ENCODE peak calls at places on chromosome 2, in seven cellular contexts. D, J, K, Z, U, O and T are unnamed samples. For H3K79me1 and H3K4me1, the result is how much of the 10 kb centered on the place peaks cover.

GRCh38 chr2:136874258-136874657 is 108.9 kb downstream of the THSD7B start:
- DNase-seq in D (peak), J (peak), K (no peak), Z (no peak), U (no peak), O (no peak), T (peak)

GRCh38 chr2:100008960-100009359 is 133.4 kb downstream of the AFF3 start:
- DNase-seq in D (no peak), J (no peak), K (no peak), Z (peak), U (peak), O (no peak), T (no peak)

GRCh38 chr2:88626171-88627054 is 851 bp downstream of the EIF2AK3 start:
- DNase-seq in D (peak), J (peak), K (peak), Z (no peak), U (peak), O (peak), T (peak)

GRCh38 chr2:116057538-116057937 is 1615.1 kb downstream of the DPP10 start:
- DNase-seq in D (peak), J (no peak), K (peak), Z (no peak), U (no peak), O (no peak), T (peak)

GRCh38 chr2:58562281-58562680 is 321.2 kb upstream of the FANCL start:
- DNase-seq in D (no peak), J (no peak), K (no peak), Z (no peak), U (peak), O (no peak), T (no peak)

GRCh38 chr2:40639294-40639693 is 187.4 kb upstream of the SLC8A1 start:
- DNase-seq in D (no peak), J (no peak), K (no peak), Z (no peak), U (no peak), O (no peak), T (no peak)

GRCh38 chr2:182300603-182301002 is 126.2 kb downstream of the PDE1A start:
- DNase-seq in D (no peak), J (no peak), K (no peak), Z (no peak), U (no peak), O (no peak), T (no peak)

GRCh38 chr2:231489990-231490389 is 25.7 kb upstream of the NCL start:
- DNase-seq in D (no peak), J (no peak), K (peak), Z (no peak), U (no peak), O (no peak), T (peak)

GRCh38 chr2:39362595-39362994 is 74.5 kb downstream of the MAP4K3 start:
- DNase-seq in D (no peak), J (no peak), K (no peak), Z (no peak), U (no peak), O (no peak), T (no peak)

GRCh38 chr2:152309352-152310214 is 25.4 kb upstream of the FMNL2 start:
- DNase-seq in D (no peak), J (no peak), K (no peak), Z (no peak), U (no peak), O (no peak), T (no peak)

GRCh38 chr2:218218409-218219185 is 1.6 kb downstream of the ARPC2 start:
- DNase-seq in D (no peak), J (no peak), K (no peak), Z (no peak), U (no peak), O (peak), T (no peak)

GRCh38 chr2:33419548-33420255 is 56.7 kb upstream of the RASGRP3 start:
- DNase-seq in D (no peak), J (no peak), K (no peak), Z (peak), U (peak), O (no peak), T (peak)

GRCh38 chr2:12718662-12719399 is 2.1 kb downstream of the TRIB2 start:
- DNase-seq in D (peak), J (peak), K (peak), Z (no peak), U (peak), O (no peak), T (peak)

GRCh38 chr2:233803994-233804393 is 25.9 kb downstream of the MROH2A start:
- DNase-seq in D (no peak), J (no peak), K (peak), Z (no peak), U (no peak), O (no peak), T (no peak)

GRCh38 chr2:207352978-207353377 is 176.8 kb upstream of the CREB1 start:
- DNase-seq in D (no peak), J (no peak), K (no peak), Z (peak), U (no peak), O (no peak), T (peak)

GRCh38 chr2:23706613-23707078 is 220.3 kb downstream of the ATAD2B start:
- DNase-seq in D (no peak), J (no peak), K (no peak), Z (no peak), U (no peak), O (no peak), T (no peak)

GRCh38 chr2:65647249-65647842 is 214.9 kb upstream of the SPRED2 start:
- DNase-seq in D (no peak), J (no peak), K (no peak), Z (no peak), U (no peak), O (no peak), T (no peak)

GRCh38 chr2:74206180-74206688 is 7.8 kb downstream of the MTHFD2 start:
- DNase-seq in D (no peak), J (no peak), K (no peak), Z (peak), U (peak), O (no peak), T (peak)

GRCh38 chr2:241659150-241659739 is 21.8 kb downstream of the ATG4B start:
- DNase-seq in D (peak), J (peak), K (peak), Z (peak), U (peak), O (peak), T (peak)

GRCh38 chr2:71555798-71556454 is 102.6 kb downstream of the DYSF start:
- DNase-seq in D (no peak), J (no peak), K (no peak), Z (no peak), U (no peak), O (no peak), T (no peak)

DNA sequence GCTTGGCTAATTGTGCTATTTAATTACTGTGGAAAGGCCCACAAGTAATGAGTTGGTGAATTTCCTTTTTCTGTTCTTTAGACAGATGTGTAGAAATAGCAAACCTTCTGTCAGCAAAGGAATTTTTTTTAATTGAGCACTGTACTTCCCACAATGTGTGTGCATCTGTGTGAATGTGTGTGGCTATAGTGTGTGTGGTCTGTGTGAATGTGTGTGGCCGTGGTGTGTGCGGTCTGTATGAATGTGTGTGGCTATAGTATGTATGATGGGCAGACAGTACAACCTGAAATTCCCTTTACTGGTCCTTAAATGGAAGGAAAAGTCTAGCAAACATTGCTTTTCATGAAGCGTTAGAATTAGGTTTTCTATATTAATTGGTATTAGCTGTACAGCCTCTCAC is 203.5 kb upstream of the TPO start:
- DNase-seq in D (no peak), J (no peak), K (no peak), Z (no peak), U (no peak), O (no peak), T (no peak)
- H3K79me1 ChIP-seq in D (under half), J (under half), K (under half), Z (under half), U (under half), O (under half), T (under half)

GRCh38 chr2:238811293-238811692 is 36.6 kb upstream of the TWIST2 start:
- DNase-seq in D (no peak), J (no peak), K (no peak), Z (peak), U (no peak), O (no peak), T (no peak)

GRCh38 chr2:238808761-238809160 is 39.1 kb upstream of the TWIST2 start:
- DNase-seq in D (no peak), J (no peak), K (no peak), Z (no peak), U (no peak), O (no peak), T (no peak)

GRCh38 chr2:238811765-238812164 is 36.1 kb upstream of the TWIST2 start:
- DNase-seq in D (no peak), J (no peak), K (no peak), Z (no peak), U (no peak), O (no peak), T (no peak)

GRCh38 chr2:238813109-238813508 is 34.8 kb upstream of the TWIST2 start:
- DNase-seq in D (peak), J (no peak), K (no peak), Z (no peak), U (no peak), O (no peak), T (no peak)

DNA sequence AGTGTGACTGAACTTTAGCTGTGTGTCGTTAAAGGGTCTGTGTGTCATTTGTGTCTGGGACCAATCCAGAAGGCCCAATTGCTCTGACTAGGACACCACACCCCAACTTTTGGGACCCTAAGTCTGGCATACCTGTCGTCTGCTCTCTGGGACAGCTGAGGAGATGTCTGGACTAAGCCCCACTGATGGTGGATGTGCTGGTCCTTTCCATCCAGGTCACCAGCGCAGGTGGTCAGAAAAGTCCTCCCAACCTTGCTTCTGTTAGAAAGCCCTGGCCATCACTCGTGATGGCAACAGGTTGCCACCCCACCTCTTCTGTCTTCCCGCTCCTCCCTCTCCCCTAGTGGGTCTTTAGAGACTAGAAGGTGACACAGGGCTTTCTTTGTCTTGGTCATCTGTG is 37.6 kb upstream of the TWIST2 start:
- DNase-seq in D (no peak), J (no peak), K (no peak), Z (no peak), U (no peak), O (no peak), T (no peak)
- H3K4me1 ChIP-seq in D (under half), J (under half), K (under half), Z (under half), U (under half), O (under half), T (under half)

DNA sequence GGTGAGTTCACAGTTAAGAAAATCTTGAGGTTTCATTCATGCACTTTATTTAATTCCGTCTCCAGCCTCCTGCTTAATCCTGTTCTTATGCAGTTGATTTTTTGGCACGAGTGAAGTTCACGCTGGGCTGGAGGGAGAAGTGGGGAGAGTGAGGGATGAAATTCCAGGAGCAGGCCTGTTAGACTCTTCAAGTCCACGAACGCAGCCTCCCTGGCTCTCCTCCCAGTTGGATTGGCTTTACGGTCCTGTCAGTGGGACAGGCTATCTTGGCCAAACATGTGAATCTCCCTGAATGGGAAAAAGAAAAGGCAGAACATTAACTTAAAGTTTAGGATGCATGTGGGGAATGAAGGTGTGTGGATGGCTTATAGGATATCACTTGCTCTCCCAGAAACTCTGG is 93.6 kb downstream of the ACKR3 start:
- DNase-seq in D (no peak), J (no peak), K (no peak), Z (no peak), U (no peak), O (no peak), T (no peak)
- H3K79me1 ChIP-seq in D (under half), J (under half), K (under half), Z (under half), U (under half), O (under half), T (under half)

DNA sequence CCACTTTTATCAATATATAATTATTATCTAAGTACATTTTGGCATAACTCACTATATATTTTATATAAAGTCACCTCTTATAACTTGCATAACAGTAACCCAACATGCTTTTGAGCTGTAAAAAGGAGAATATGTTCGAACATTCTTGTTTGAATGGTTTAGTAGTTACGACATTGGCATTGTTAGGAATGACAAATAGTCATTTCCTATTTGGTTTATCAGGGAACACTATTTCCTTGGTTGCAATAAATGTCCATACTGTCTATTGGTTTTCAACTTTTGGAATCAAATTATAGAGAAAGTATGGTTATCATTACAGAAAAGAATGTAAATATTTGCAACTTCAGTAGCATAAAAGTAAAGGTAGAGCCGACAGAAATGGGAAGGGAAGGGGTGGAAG is 124.1 kb downstream of the PARD3B start:
- DNase-seq in D (no peak), J (no peak), K (no peak), Z (no peak), U (no peak), O (no peak), T (no peak)
- H3K4me1 ChIP-seq in D (under half), J (under half), K (under half), Z (under half), U (under half), O (under half), T (under half)

GRCh38 chr2:112476434-112476833 is 5.5 kb upstream of the TTL start:
- DNase-seq in D (no peak), J (no peak), K (no peak), Z (no peak), U (no peak), O (no peak), T (no peak)
- H3K79me1 ChIP-seq in D (under half), J (under half), K (under half), Z (under half), U (under half), O (under half), T (under half)

GRCh38 chr2:46167406-46167805 is 129.8 kb upstream of the EPAS1 start:
- DNase-seq in D (no peak), J (no peak), K (no peak), Z (no peak), U (no peak), O (peak), T (no peak)

GRCh38 chr2:46163804-46164569 is 133.2 kb upstream of the EPAS1 start:
- DNase-seq in D (no peak), J (no peak), K (no peak), Z (peak), U (peak), O (peak), T (no peak)

GRCh38 chr2:46167924-46168323 is 129.3 kb upstream of the EPAS1 start:
- DNase-seq in D (no peak), J (no peak), K (no peak), Z (no peak), U (no peak), O (peak), T (peak)

GRCh38 chr2:46164581-46165301 is 132.5 kb upstream of the EPAS1 start:
- DNase-seq in D (no peak), J (no peak), K (no peak), Z (peak), U (peak), O (peak), T (peak)

GRCh38 chr2:46165916-46166315 is 131.3 kb upstream of the EPAS1 start:
- DNase-seq in D (no peak), J (no peak), K (no peak), Z (no peak), U (no peak), O (no peak), T (no peak)
- H3K4me1 ChIP-seq in D (under half), J (under half), K (under half), Z (under half), U (under half), O (half or more), T (under half)

GRCh38 chr2:1104364-1104763 is 153.7 kb downstream of the SNTG2 start:
- DNase-seq in D (peak), J (no peak), K (no peak), Z (no peak), U (no peak), O (no peak), T (no peak)
- H3K79me1 ChIP-seq in D (under half), J (under half), K (under half), Z (under half), U (under half), O (under half), T (under half)

GRCh38 chr2:46943881-46944798 is 28.5 kb upstream of the MCFD2 start:
- DNase-seq in D (no peak), J (no peak), K (no peak), Z (no peak), U (no peak), O (no peak), T (no peak)
- H3K4me1 ChIP-seq in D (under half), J (under half), K (under half), Z (under half), U (under half), O (under half), T (under half)

DNA sequence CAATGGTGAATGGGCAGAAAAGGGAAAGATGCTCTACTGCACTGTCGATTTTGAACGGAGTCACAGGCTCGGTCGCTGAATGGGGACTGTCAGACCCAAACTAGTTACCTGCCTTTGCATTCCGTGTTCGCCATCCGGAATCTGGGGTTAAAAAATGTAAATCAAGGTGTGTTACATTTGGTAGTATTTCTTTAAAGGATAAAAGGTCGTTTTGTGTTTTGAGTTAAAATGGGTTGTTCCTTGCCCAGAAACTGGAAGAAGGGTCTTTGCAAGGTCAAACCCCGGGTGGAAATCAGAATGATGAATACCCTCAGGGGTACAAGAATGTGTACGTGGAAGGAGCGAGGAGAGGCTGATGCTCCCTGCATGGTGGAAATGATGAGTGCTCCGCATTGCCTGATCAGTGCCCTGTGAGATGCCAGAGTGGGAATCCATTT is 1.0 kb downstream of the VSNL1 start:
- DNase-seq in D (no peak), J (no peak), K (no peak), Z (no peak), U (no peak), O (no peak), T (no peak)
- H3K79me1 ChIP-seq in D (under half), J (under half), K (under half), Z (under half), U (under half), O (under half), T (under half)

DNA sequence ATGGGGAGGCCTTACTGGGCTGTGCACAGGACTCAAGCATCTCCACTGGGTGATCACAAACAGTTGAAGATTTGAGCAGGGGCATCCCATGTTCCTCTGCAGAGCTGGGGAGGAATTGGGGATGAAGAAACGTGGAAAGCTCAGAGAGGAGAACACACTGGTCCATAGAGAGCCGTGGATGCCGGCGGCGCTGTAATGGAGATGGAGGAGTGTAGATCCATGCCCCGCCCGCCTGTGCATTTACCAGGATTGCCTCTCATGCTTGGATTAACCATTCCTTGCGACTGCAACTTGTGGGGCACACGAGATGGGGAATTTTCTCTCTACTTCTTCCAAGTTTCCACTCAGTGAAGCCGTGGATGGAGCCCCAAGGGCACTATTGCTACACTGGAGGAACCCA is 115.9 kb downstream of the NCK2 start:
- DNase-seq in D (no peak), J (no peak), K (no peak), Z (no peak), U (no peak), O (no peak), T (no peak)
- H3K4me1 ChIP-seq in D (under half), J (under half), K (under half), Z (under half), U (under half), O (under half), T (under half)